ENCODE peak calls at places on chromosomes 7 and 10, in four cellular contexts. I is astrocyte of the cerebellum, T is esophagus squamous epithelium, F is fibroblast of the aortic adventitia. S is an unnamed sample.

GRCh38 chr10:44477021-44477420 is 92.1 kb upstream of the CXCL12 start:
- DNase-seq in I (no peak), T (no peak), F (peak), S (peak)

GRCh38 chr7:7104314-7104698 is 78.0 kb upstream of the C1GALT1 start:
- DNase-seq in I (no peak), T (no peak), F (peak), S (no peak)

GRCh38 chr7:34069676-34070075 is 164.3 kb downstream of the BMPER start:
- DNase-seq in I (no peak), T (no peak), F (peak), S (no peak)

GRCh38 chr7:1936006-1936310 is 265.9 kb downstream of the ELFN1 start:
- DNase-seq in I (no peak), T (no peak), F (no peak), S (no peak)

GRCh38 chr10:33537066-33537465 is 202.6 kb upstream of the NRP1 start:
- DNase-seq in I (no peak), T (no peak), F (no peak), S (no peak)

GRCh38 chr10:74728225-74728624 is 98.2 kb upstream of the KAT6B start:
- DNase-seq in I (no peak), T (no peak), F (no peak), S (no peak)

GRCh38 chr7:33495207-33495606 is 365.8 kb downstream of the BBS9 start:
- DNase-seq in I (peak), T (no peak), F (peak), S (no peak)

GRCh38 chr10:17645591-17646345 is 1.8 kb downstream of the STAM start:
- DNase-seq in I (no peak), T (no peak), F (no peak), S (no peak)

GRCh38 chr10:79104264-79104954 is 35.6 kb downstream of the ZMIZ1 start:
- DNase-seq in I (peak), T (no peak), F (peak), S (no peak)

GRCh38 chr7:24911213-24911603 is 68.8 kb downstream of the OSBPL3 start:
- DNase-seq in I (no peak), T (no peak), F (peak), S (no peak)

GRCh38 chr10:102211615-102212299 is 14.3 kb upstream of the ELOVL3 start:
- DNase-seq in I (no peak), T (no peak), F (no peak), S (no peak)

GRCh38 chr10:50882540-50882983 is 2.9 kb downstream of the A1CF start:
- DNase-seq in I (no peak), T (no peak), F (no peak), S (no peak)

GRCh38 chr7:155965010-155965409 is 152.7 kb upstream of the SHH start:
- DNase-seq in I (no peak), T (no peak), F (no peak), S (no peak)

GRCh38 chr10:43001427-43001795 is 75.5 kb upstream of the RET start:
- DNase-seq in I (no peak), T (no peak), F (no peak), S (no peak)

GRCh38 chr10:119734396-119735332 is 8.8 kb downstream of the INPP5F start:
- DNase-seq in I (peak), T (no peak), F (peak), S (no peak)

GRCh38 chr10:7853892-7854289 is 35.6 kb downstream of the TAF3 start:
- DNase-seq in I (no peak), T (no peak), F (no peak), S (no peak)

GRCh38 chr7:48158404-48158803 is 12.9 kb upstream of the ABCA13 start:
- DNase-seq in I (no peak), T (no peak), F (no peak), S (no peak)

GRCh38 chr7:104972510-104972909 is 41.5 kb upstream of the KMT2E start:
- DNase-seq in I (no peak), T (no peak), F (peak), S (no peak)

GRCh38 chr10:108112218-108112617 is 947.7 kb upstream of the SORCS1 start:
- DNase-seq in I (no peak), T (no peak), F (no peak), S (no peak)

GRCh38 chr7:75559355-75559986 is 67.4 kb downstream of the SPDYE5 start:
- DNase-seq in I (no peak), T (no peak), F (no peak), S (no peak)

GRCh38 chr10:43237631-43238446 is 29.0 kb downstream of the RASGEF1A start:
- DNase-seq in I (no peak), T (no peak), F (no peak), S (no peak)

GRCh38 chr10:26650406-26650805 is 47.1 kb upstream of the PDSS1 start:
- DNase-seq in I (no peak), T (no peak), F (no peak), S (no peak)

GRCh38 chr7:2821842-2822507 is 22.1 kb downstream of the GNA12 start:
- DNase-seq in I (no peak), T (no peak), F (peak), S (peak)

GRCh38 chr7:81886211-81886764 is 116.4 kb upstream of the HGF start:
- DNase-seq in I (no peak), T (no peak), F (no peak), S (no peak)

GRCh38 chr7:138564365-138564764 is 104.3 kb downstream of the TRIM24 start:
- DNase-seq in I (no peak), T (no peak), F (no peak), S (no peak)
- H3K4me3 ChIP-seq in I (no peak), T (peak), F (no peak), S (no peak)

GRCh38 chr10:73416571-73416970 is 2.7 kb upstream of the ANXA7 start:
- DNase-seq in I (no peak), T (no peak), F (no peak), S (no peak)

GRCh38 chr10:73413528-73414229 is at the start of gene ANXA7:
- DNase-seq in I (peak), T (peak), F (peak), S (peak)

GRCh38 chr10:73413108-73413527 is 740 bp downstream of the ANXA7 start:
- DNase-seq in I (no peak), T (no peak), F (no peak), S (no peak)

GRCh38 chr10:73410897-73411296 is 3.0 kb downstream of the ANXA7 start:
- DNase-seq in I (no peak), T (no peak), F (no peak), S (no peak)

DNA sequence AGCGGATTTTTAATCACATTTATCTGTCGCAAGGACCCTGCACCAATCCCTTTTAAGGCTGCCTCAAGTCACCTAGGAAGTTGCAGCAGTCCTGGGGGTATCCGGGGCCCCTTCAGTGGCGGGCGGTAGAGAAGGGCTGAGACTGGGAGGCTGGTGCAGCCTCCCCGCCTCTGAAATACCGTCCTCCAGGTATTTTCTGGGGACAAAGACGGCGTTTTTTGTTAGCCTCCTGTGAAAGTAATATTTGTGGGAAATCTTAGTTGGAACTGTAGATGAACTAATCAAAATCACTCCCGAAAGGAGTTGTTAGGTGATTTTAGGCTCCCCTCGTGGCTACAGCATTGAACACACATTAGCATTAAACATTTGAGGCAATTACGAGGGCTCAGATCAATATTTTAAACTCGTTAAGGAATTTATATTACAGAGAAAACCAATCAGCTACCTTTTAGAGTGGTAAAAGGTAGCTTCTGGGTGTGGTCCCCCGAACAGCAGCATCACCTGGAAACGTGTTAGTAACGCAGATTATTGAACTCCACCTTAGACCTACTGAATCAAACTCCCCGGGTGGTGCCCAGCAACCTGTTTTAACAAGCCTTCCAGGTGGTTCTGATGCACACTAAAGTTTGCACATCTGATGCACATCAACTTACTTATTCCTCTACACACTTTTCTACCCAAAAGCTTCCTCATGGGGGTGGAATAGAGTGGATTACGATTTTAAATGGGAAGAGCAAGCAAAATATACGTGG is 548 bp upstream of the ANXA7 start:
- DNase-seq in I (no peak), T (no peak), F (no peak), S (no peak)
- TF ChIP-seq CTCF in I (no peak), T (no peak), F (no peak), S (no peak)

GRCh38 chr10:14487511-14487909 is 156.8 kb upstream of the FRMD4A start:
- DNase-seq in I (no peak), T (no peak), F (no peak), S (peak)
- H3K4me3 ChIP-seq in I (no peak), T (peak), F (no peak), S (peak)

DNA sequence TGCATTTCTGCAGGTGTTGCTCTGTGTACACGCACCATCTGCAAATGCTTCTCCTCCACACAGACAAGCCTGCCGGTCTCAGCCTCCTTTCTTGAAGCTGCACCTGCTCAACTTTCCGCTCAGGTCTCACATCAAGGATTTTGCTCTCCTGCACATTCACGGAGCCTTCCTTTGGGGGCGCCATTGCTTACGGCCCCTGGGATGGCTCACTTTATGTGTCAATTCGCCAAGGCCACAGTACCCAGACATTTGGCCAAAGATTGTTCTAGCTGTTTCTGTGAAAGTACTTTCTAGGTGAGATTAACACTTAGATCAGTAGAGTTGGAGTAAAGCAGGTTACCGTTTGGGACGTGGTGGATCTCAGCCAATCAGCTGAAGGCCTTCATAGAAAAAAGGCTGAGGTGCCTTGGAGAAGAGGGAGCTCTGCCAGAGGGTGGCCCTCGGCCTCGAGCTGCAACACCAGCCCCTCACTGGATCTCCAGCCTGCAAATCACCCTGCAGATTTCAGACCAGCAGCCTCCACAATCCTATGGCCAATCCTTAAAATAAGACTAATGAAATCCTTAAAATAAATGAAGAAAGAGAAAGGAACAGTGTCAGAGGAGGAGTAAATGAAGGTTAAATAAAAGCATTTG is 39.9 kb upstream of the PPP2R2D start:
- DNase-seq in I (no peak), T (no peak), F (no peak), S (no peak)
- TF ChIP-seq CTCF in I (no peak), T (no peak), F (no peak), S (no peak)

GRCh38 chr10:132995909-132996602 is 53.7 kb upstream of the CFAP46 start:
- DNase-seq in I (no peak), T (no peak), F (no peak), S (no peak)

GRCh38 chr10:132992433-132993215 is 50.3 kb upstream of the CFAP46 start:
- DNase-seq in I (no peak), T (no peak), F (no peak), S (no peak)

GRCh38 chr10:132993271-132994260 is 51.2 kb upstream of the CFAP46 start:
- DNase-seq in I (no peak), T (no peak), F (no peak), S (no peak)

GRCh38 chr10:132994811-132995210 is 52.4 kb upstream of the CFAP46 start:
- DNase-seq in I (no peak), T (no peak), F (no peak), S (no peak)

DNA sequence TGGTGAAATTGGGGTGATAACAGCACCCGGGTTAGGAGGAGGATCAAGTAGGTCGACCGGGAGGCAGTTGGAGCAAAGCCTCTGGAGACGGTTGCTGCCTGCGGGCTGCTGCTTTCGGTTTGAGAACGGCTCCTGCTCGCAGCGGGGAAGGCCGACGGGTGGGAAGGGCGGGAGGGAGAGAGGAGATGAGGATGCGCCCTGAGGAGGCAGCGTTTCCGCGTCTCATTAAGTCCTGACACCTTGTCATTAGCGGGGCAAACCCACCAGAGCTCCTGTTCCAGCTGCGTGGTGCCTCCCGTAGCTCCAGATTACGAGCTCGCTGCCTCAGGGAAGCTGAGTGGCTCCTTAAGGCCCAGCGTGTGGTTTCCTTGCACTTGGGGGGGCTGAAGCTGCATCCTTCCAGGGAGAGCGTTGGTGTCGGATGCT is 52.0 kb upstream of the CFAP46 start:
- DNase-seq in I (no peak), T (no peak), F (peak), S (no peak)
- H3K4me3 ChIP-seq in I (no peak), T (peak), F (peak), S (peak)

GRCh38 chr7:106891545-106892410 is 26.7 kb downstream of the PIK3CG start:
- DNase-seq in I (no peak), T (no peak), F (no peak), S (no peak)
- TF ChIP-seq CTCF in I (no peak), T (no peak), F (peak), S (no peak)

GRCh38 chr7:32259917-32260596 is 189.8 kb upstream of the PDE1C start:
- DNase-seq in I (no peak), T (no peak), F (no peak), S (no peak)
- H3K4me3 ChIP-seq in I (no peak), T (no peak), F (no peak), S (no peak)

GRCh38 chr7:127550247-127550646 is 35.1 kb downstream of the GCC1 start:
- DNase-seq in I (no peak), T (no peak), F (no peak), S (no peak)
- TF ChIP-seq CTCF in I (peak), T (peak), F (peak), S (peak)

GRCh38 chr7:87151701-87152111 is 547 bp upstream of the DMTF1 start:
- DNase-seq in I (no peak), T (no peak), F (no peak), S (no peak)

GRCh38 chr7:87148332-87148955 is 3.8 kb upstream of the DMTF1 start:
- DNase-seq in I (peak), T (no peak), F (peak), S (no peak)

GRCh38 chr7:87152897-87153641 is 816 bp downstream of the DMTF1 start:
- DNase-seq in I (no peak), T (no peak), F (peak), S (no peak)

GRCh38 chr7:87152112-87152896 is at the start of gene DMTF1:
- DNase-seq in I (peak), T (peak), F (peak), S (peak)

DNA sequence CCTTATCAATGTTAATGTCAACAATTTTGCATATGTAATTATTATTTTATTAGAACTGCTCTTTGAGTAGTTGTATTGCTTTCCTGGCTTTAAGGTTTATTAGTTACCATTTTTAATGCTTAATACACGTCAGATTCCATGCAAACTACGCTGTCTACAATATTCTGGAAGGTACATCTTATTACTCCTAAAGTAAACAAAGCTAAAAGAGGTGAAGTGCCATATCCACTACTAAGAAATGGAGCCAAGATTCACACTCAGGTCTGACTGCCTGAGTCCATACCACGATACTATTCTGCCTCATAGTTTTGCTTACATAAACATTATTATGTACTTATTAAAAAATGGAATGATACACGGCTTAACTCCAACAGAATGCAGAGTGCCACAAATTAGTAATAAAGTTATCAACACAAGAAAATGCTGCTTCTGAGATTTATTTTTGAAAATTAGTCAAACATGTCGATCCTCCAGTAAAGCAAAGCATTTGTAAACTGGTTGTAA is 1.2 kb upstream of the DMTF1 start:
- DNase-seq in I (no peak), T (no peak), F (no peak), S (no peak)
- H3K4me3 ChIP-seq in I (no peak), T (peak), F (peak), S (peak)

GRCh38 chr7:139618482-139619366 is 95.2 kb downstream of the CLEC2L start:
- DNase-seq in I (peak), T (no peak), F (peak), S (no peak)
- TF ChIP-seq CTCF in I (peak), T (peak), F (peak), S (peak)

S was measured in AG04450.